ENCODE peak calls at places on chromosomes 11 and 22, in seven cellular contexts. R is A549, N is heart left ventricle, C is right lobe of liver, I is body of pancreas, F is stomach, Q is HCT116. E is an unnamed sample.

GRCh38 chr11:119363874-119364590 is 17.5 kb downstream of the USP2 start:
- DNase-seq in R (peak), N (peak), C (peak), I (peak), F (peak), Q (no peak), E (no peak)

GRCh38 chr11:58004664-58005063 is 19.0 kb upstream of the OR9Q1 start:
- DNase-seq in R (no peak), N (no peak), C (no peak), I (no peak), F (no peak), Q (no peak), E (no peak)

GRCh38 chr11:44658451-44658850 is 68.3 kb upstream of the TSPAN18 start:
- DNase-seq in R (peak), N (no peak), C (no peak), I (no peak), F (no peak), Q (no peak), E (no peak)

GRCh38 chr11:133900176-133901105 is 55.1 kb upstream of the SPATA19 start:
- DNase-seq in R (no peak), N (peak), C (no peak), I (no peak), F (peak), Q (no peak), E (no peak)

GRCh38 chr11:3077846-3078440 is 20.7 kb upstream of the CARS1 start:
- DNase-seq in R (no peak), N (no peak), C (no peak), I (no peak), F (no peak), Q (no peak), E (no peak)

GRCh38 chr11:71385091-71385490 is 63.1 kb downstream of the DHCR7 start:
- DNase-seq in R (no peak), N (no peak), C (no peak), I (no peak), F (no peak), Q (no peak), E (no peak)

GRCh38 chr11:82960000-82960778 is 58.7 kb downstream of the DDIAS start:
- DNase-seq in R (no peak), N (no peak), C (no peak), I (no peak), F (no peak), Q (no peak), E (no peak)

GRCh38 chr11:108965602-108966001 is 300.7 kb downstream of the DDX10 start:
- DNase-seq in R (no peak), N (no peak), C (no peak), I (no peak), F (no peak), Q (no peak), E (peak)

GRCh38 chr11:128400382-128401203 is 186.8 kb downstream of the ETS1 start:
- DNase-seq in R (no peak), N (no peak), C (no peak), I (no peak), F (no peak), Q (no peak), E (no peak)

GRCh38 chr22:19291218-19291579 is 320 bp downstream of the CLTCL1 start:
- DNase-seq in R (no peak), N (peak), C (peak), I (peak), F (peak), Q (no peak), E (peak)

GRCh38 chr22:35437038-35437437 is 37.1 kb downstream of the MCM5 start:
- DNase-seq in R (peak), N (no peak), C (no peak), I (no peak), F (no peak), Q (peak), E (no peak)

GRCh38 chr11:6557761-6558674 is 45.4 kb downstream of the RRP8 start:
- DNase-seq in R (no peak), N (no peak), C (no peak), I (no peak), F (no peak), Q (no peak), E (no peak)

GRCh38 chr11:6875761-6876160 is 664 bp upstream of the OR10A4 start:
- DNase-seq in R (no peak), N (no peak), C (no peak), I (no peak), F (no peak), Q (no peak), E (no peak)

GRCh38 chr22:44304354-44304753 is 8.4 kb downstream of the SHISAL1 start:
- DNase-seq in R (no peak), N (no peak), C (no peak), I (no peak), F (no peak), Q (no peak), E (no peak)

GRCh38 chr11:134819026-134819425 is 407.0 kb upstream of the B3GAT1 start:
- DNase-seq in R (no peak), N (no peak), C (no peak), I (no peak), F (no peak), Q (no peak), E (no peak)

GRCh38 chr11:115590254-115590653 is 86.0 kb upstream of the CADM1 start:
- DNase-seq in R (no peak), N (no peak), C (no peak), I (no peak), F (no peak), Q (no peak), E (no peak)

GRCh38 chr11:115623021-115623451 is 118.8 kb upstream of the CADM1 start:
- DNase-seq in R (peak), N (peak), C (peak), I (peak), F (peak), Q (no peak), E (peak)

GRCh38 chr11:76664578-76665061 is 5.9 kb downstream of the LRRC32 start:
- DNase-seq in R (no peak), N (no peak), C (no peak), I (peak), F (no peak), Q (no peak), E (no peak)

GRCh38 chr11:37105456-37105855 is 507.4 kb upstream of the RAG2 start:
- DNase-seq in R (no peak), N (no peak), C (no peak), I (no peak), F (no peak), Q (no peak), E (no peak)

GRCh38 chr11:77101043-77101537 is 1.6 kb upstream of the OMP start:
- DNase-seq in R (peak), N (no peak), C (no peak), I (no peak), F (no peak), Q (no peak), E (no peak)

GRCh38 chr11:111221208-111221607 is 24.3 kb upstream of the POU2AF2 start:
- DNase-seq in R (no peak), N (no peak), C (no peak), I (no peak), F (no peak), Q (no peak), E (no peak)

GRCh38 chr11:17563961-17564686 is 17.1 kb downstream of the OTOG start:
- DNase-seq in R (no peak), N (no peak), C (no peak), I (no peak), F (no peak), Q (no peak), E (no peak)

GRCh38 chr11:2267306-2267861 is 3.0 kb downstream of the ASCL2 start:
- DNase-seq in R (no peak), N (no peak), C (no peak), I (peak), F (no peak), Q (no peak), E (no peak)

GRCh38 chr11:115360186-115360824 is 143.9 kb downstream of the CADM1 start:
- DNase-seq in R (no peak), N (no peak), C (no peak), I (no peak), F (no peak), Q (no peak), E (no peak)

GRCh38 chr11:10432493-10432892 is 22.6 kb upstream of the AMPD3 start:
- DNase-seq in R (no peak), N (no peak), C (no peak), I (no peak), F (no peak), Q (no peak), E (no peak)

GRCh38 chr11:12361650-12362049 is 15.7 kb upstream of the PARVA start:
- DNase-seq in R (no peak), N (no peak), C (no peak), I (no peak), F (no peak), Q (no peak), E (no peak)

GRCh38 chr11:36746886-36747710 is 149.1 kb upstream of the RAG2 start:
- DNase-seq in R (peak), N (peak), C (peak), I (peak), F (peak), Q (peak), E (peak)

GRCh38 chr11:970319-970871 is 44.7 kb downstream of the AP2A2 start:
- DNase-seq in R (no peak), N (no peak), C (no peak), I (no peak), F (no peak), Q (no peak), E (no peak)

GRCh38 chr11:46277313-46277622 is 194 bp upstream of the CREB3L1 start:
- DNase-seq in R (no peak), N (no peak), C (no peak), I (peak), F (no peak), Q (no peak), E (no peak)

GRCh38 chr11:131816046-131816445 is 445.6 kb downstream of the NTM start:
- DNase-seq in R (no peak), N (no peak), C (no peak), I (no peak), F (no peak), Q (no peak), E (no peak)

GRCh38 chr11:125564357-125564756 is 4.9 kb upstream of the EI24 start:
- DNase-seq in R (no peak), N (no peak), C (no peak), I (no peak), F (peak), Q (no peak), E (no peak)

GRCh38 chr11:72088076-72088806 is 7.6 kb downstream of the LRRC51 start:
- DNase-seq in R (no peak), N (no peak), C (no peak), I (no peak), F (no peak), Q (no peak), E (no peak)

GRCh38 chr11:32052218-32052617 is 38.7 kb upstream of the RCN1 start:
- DNase-seq in R (peak), N (no peak), C (peak), I (peak), F (peak), Q (peak), E (peak)

GRCh38 chr11:18563090-18563730 is 25.3 kb downstream of the UEVLD start:
- DNase-seq in R (no peak), N (no peak), C (no peak), I (no peak), F (no peak), Q (no peak), E (no peak)

GRCh38 chr11:69320756-69321741 is 27.1 kb downstream of the MYEOV start:
- DNase-seq in R (no peak), N (no peak), C (no peak), I (no peak), F (no peak), Q (no peak), E (no peak)

GRCh38 chr11:19110290-19110689 is 6.7 kb upstream of the ZDHHC13 start:
- DNase-seq in R (no peak), N (no peak), C (no peak), I (peak), F (peak), Q (no peak), E (peak)

GRCh38 chr22:38180841-38181452 is 683 bp downstream of the PLA2G6 start:
- DNase-seq in R (no peak), N (peak), C (peak), I (peak), F (peak), Q (no peak), E (peak)
- TF ChIP-seq POLR2A in R (no peak), N (no peak), C (no peak), I (no peak), F (no peak), Q (no peak), E (peak)

GRCh38 chr11:93784935-93785360 is 866 bp downstream of the MED17 start:
- DNase-seq in R (no peak), N (no peak), C (no peak), I (no peak), F (no peak), Q (peak), E (no peak)

GRCh38 chr11:93783362-93783761 is 720 bp upstream of the MED17 start:
- DNase-seq in R (no peak), N (no peak), C (no peak), I (no peak), F (no peak), Q (no peak), E (no peak)

GRCh38 chr11:93783767-93784151 is 323 bp upstream of the MED17 start:
- DNase-seq in R (no peak), N (peak), C (no peak), I (no peak), F (no peak), Q (no peak), E (no peak)

DNA sequence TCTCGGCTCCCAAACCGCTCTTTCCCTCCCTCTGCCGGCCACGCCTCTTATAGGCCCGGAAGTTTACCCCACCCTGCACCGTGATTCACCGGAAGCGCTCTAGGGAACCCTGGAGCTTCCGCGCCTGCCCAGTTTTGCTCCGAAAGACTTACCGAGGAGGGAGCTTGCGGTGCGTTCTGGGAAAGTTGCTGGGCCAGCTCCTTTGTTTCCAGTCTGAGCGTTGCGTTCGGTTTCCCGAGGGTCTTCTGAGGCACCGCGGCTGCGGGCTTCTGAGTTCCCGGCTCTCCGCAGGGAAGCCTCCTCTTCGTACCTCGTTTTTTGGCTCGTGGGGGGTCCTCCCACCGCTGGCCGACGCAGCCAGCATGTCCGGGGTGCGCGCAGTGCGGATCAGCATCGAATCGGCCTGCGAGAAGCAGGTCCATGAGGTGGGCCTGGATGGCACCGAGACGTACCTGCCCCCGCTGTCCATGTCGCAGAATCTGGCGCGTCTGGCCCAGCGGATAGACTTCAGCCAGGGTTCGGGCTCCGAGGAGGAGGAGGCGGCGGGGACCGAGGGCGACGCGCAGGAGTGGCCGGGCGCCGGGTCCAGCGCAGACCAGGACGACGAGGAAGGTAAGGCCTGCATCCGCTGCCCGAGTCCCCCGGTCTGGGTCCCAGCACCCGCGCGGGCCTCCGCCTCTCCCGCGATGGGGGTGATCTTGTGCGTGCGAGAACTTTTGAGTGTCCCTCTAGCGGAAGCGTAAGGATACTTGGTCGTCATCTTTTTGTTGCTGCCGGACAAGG is at the start of gene MED17:
- DNase-seq in R (peak), N (peak), C (peak), I (peak), F (peak), Q (peak), E (peak)
- TF ChIP-seq POLR2A in R (peak), N (no peak), C (peak), I (peak), F (peak), Q (peak), E (peak)

GRCh38 chr22:50196256-50196655 is 4.6 kb upstream of the SELENOO start:
- DNase-seq in R (no peak), N (no peak), C (no peak), I (no peak), F (no peak), Q (no peak), E (no peak)

GRCh38 chr22:50198624-50199017 is 2.2 kb upstream of the SELENOO start:
- DNase-seq in R (no peak), N (no peak), C (no peak), I (no peak), F (no peak), Q (no peak), E (no peak)

GRCh38 chr22:50199251-50199721 is 1.5 kb upstream of the SELENOO start:
- DNase-seq in R (no peak), N (no peak), C (no peak), I (peak), F (no peak), Q (no peak), E (no peak)

GRCh38 chr22:50197856-50198623 is 2.8 kb upstream of the SELENOO start:
- DNase-seq in R (no peak), N (no peak), C (no peak), I (no peak), F (no peak), Q (no peak), E (no peak)

DNA sequence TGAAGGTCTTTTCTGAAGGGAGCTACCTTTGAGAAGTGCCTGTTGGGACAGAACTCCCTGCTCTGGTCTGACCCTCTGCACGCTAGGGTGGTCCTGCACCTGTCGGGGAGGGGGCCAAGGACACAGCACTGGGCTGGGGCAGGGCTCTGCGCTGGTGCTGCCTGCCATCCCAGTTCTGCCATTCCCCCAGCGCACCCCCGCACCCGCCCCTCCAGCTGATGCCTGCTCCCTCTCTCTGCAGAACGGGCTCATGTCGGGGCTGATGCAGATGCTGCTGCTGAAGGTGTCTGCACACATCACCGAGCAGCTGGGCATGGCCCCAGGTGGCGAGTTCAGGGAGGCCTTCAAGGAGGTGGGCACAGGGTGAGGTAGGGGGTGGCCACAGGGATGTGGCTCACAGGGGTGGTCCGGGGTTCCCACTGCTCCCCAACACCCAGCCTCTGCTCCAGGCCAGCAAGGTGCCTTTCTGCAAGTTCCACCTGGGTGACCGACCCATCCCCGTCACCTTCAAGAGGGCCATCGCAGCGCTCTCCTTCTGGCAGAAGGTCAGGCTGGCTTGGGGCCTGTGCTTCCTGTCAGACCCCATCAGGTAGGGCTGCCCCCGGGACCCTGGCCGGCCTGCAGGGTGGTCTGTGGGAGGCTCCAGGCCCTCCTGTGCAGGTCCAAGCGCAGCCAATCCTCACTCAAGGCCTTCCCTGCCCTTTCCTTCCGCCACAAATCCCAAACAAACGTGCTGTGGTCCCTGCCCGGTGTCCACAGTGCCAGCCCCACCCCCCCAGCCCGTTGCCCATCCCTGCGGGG is 3.6 kb upstream of the SELENOO start:
- DNase-seq in R (no peak), N (no peak), C (no peak), I (peak), F (no peak), Q (no peak), E (no peak)
- TF ChIP-seq POLR2A in R (no peak), N (no peak), C (no peak), I (no peak), F (no peak), Q (no peak), E (no peak)

DNA sequence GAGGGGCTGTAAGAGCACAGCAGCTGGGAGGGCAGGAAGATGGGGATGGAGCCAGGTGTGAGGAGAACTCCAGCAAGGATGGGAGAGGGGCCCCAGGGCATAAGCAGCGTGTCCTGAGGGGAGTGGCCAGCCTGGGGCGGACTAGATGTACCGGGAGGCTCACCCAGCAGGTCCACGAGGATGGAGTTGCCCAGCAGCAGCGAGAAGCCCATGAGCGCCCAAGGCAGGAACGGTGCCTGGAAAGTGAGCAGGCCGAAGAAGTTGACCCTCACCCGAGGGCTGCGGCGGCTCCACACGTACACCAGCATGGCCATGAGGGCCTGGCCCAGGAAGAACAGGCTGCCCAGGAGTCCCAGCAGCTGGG is 1.3 kb downstream of the DERL3 start:
- DNase-seq in R (no peak), N (no peak), C (peak), I (peak), F (no peak), Q (no peak), E (no peak)
- TF ChIP-seq POLR2A in R (no peak), N (no peak), C (no peak), I (no peak), F (no peak), Q (no peak), E (no peak)

GRCh38 chr11:65083834-65084597 is at the start of the genes CDCA5 and ZFPL1:
- DNase-seq in R (peak), N (peak), C (peak), I (peak), F (peak), Q (peak), E (peak)
- TF ChIP-seq POLR2A in R (peak), N (no peak), C (no peak), I (peak), F (no peak), Q (peak), E (peak)

GRCh38 chr22:46480396-46480795 is 57.0 kb downstream of the CELSR1 start:
- DNase-seq in R (no peak), N (no peak), C (no peak), I (no peak), F (no peak), Q (no peak), E (no peak)

GRCh38 chr22:46477967-46478635 is 59.3 kb downstream of the CELSR1 start:
- DNase-seq in R (no peak), N (no peak), C (no peak), I (no peak), F (no peak), Q (no peak), E (no peak)

GRCh38 chr22:46481386-46481785 is 56.0 kb downstream of the CELSR1 start:
- DNase-seq in R (no peak), N (no peak), C (no peak), I (no peak), F (no peak), Q (no peak), E (no peak)

GRCh38 chr22:46482311-46482710 is 55.1 kb downstream of the CELSR1 start:
- DNase-seq in R (no peak), N (no peak), C (no peak), I (no peak), F (no peak), Q (no peak), E (no peak)

DNA sequence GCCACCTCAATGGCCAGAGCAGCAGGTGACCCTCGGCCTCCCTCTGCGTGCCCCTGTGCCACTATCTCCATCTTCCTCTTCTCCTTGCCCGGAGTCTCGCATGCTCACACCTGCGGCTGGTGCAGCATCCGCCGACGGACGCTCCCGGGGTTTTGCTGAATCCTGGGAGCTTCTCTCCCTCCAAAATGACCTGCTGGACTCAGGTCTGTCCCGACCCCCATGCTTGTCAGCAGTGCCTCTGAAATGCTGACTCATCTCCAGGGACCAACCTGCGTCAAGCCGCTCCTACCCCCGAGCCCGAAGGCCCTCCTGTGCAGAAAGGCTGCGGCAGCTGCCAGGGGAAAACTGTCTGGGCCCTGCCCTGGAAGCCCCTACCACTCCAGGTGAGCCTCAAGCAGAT is 58.4 kb downstream of the CELSR1 start:
- DNase-seq in R (no peak), N (no peak), C (no peak), I (no peak), F (no peak), Q (no peak), E (no peak)
- TF ChIP-seq POLR2A in R (no peak), N (no peak), C (no peak), I (no peak), F (no peak), Q (no peak), E (no peak)

GRCh38 chr22:45911601-45912271 is 65.2 kb downstream of the WNT7B start:
- DNase-seq in R (peak), N (no peak), C (no peak), I (peak), F (peak), Q (no peak), E (peak)
- TF ChIP-seq POLR2A in R (no peak), N (no peak), C (no peak), I (no peak), F (no peak), Q (no peak), E (no peak)